ENCODE peak calls at places on chromosomes 7 and 10, in five cellular contexts. L, E, T, O and R are unnamed samples.

GRCh38 chr10:74871595-74872382 is 45.4 kb downstream of the KAT6B start:
- DNase-seq in E (peak), L (no peak), O (no peak), T (no peak), R (no peak)

GRCh38 chr7:56287429-56288138 is 171.4 kb upstream of the NUPR2 start:
- DNase-seq in T (no peak), L (no peak), O (peak), E (no peak), R (peak)

GRCh38 chr7:8908889-8909288 is 475.5 kb downstream of the NXPH1 start:
- DNase-seq in E (no peak), O (no peak), T (no peak), L (no peak), R (no peak)

GRCh38 chr7:121449304-121449703 is 53.2 kb upstream of the FAM3C start:
- DNase-seq in T (no peak), O (no peak), L (no peak), E (no peak), R (no peak)

GRCh38 chr10:30752481-30752881 is 122.9 kb upstream of the LYZL2 start:
- DNase-seq in L (no peak), T (no peak), O (no peak), E (no peak), R (no peak)

GRCh38 chr7:144384071-144384470 is 19.4 kb downstream of the NOBOX start:
- DNase-seq in O (no peak), T (peak), E (no peak), L (no peak), R (no peak)

GRCh38 chr7:45581271-45581780 is 7.2 kb downstream of the ADCY1 start:
- DNase-seq in E (no peak), O (no peak), L (no peak), T (no peak), R (no peak)

GRCh38 chr7:105691029-105691691 is 109.9 kb upstream of the EFCAB10 start:
- DNase-seq in O (no peak), T (no peak), L (peak), E (no peak), R (peak)

GRCh38 chr10:1180836-1181235 is 124.7 kb downstream of the WDR37 start:
- DNase-seq in L (no peak), T (no peak), E (no peak), O (no peak), R (no peak)

GRCh38 chr10:93947524-93947923 is 46.2 kb upstream of the PLCE1 start:
- DNase-seq in T (no peak), L (no peak), O (no peak), E (no peak), R (no peak)

GRCh38 chr7:101691822-101692384 is 62.8 kb upstream of the MYL10 start:
- DNase-seq in E (no peak), L (no peak), T (no peak), O (no peak), R (no peak)

GRCh38 chr10:5963071-5963470 is 14.3 kb downstream of the IL15RA start:
- DNase-seq in E (no peak), O (no peak), L (no peak), T (no peak), R (no peak)

GRCh38 chr7:133931053-133931452 is 196.1 kb upstream of the LRGUK start:
- DNase-seq in L (peak), O (no peak), T (peak), E (no peak), R (no peak)

GRCh38 chr10:66925896-66926719 is at the start of gene LRRTM3:
- DNase-seq in O (peak), E (peak), L (peak), T (peak), R (peak)

GRCh38 chr10:104642311-104643022 is 1.4 kb downstream of the SORCS3 start:
- DNase-seq in E (no peak), L (no peak), T (no peak), O (no peak), R (peak)

GRCh38 chr10:127458171-127458810 is 90.8 kb upstream of the NPS start:
- DNase-seq in L (no peak), E (no peak), O (no peak), T (no peak), R (no peak)

GRCh38 chr10:6778992-6779701 is 199.1 kb upstream of the PRKCQ start:
- DNase-seq in E (no peak), T (peak), L (no peak), O (no peak), R (no peak)